ENCODE peak calls at places on chromosomes 7 and 10, in four cellular contexts. M is H9, L is astrocyte, H is GM23338. Y is an unnamed sample. For H3K27me3, the result is how much of the 10 kb centered on the place peaks cover.

GRCh38 chr7:95544174-95544573 is 52.1 kb downstream of the PDK4 start:
- DNase-seq in L (no peak), H (no peak), M (no peak), Y (no peak)

GRCh38 chr10:62719058-62719457 is 85.5 kb upstream of the ADO start:
- DNase-seq in L (no peak), H (no peak), M (no peak), Y (no peak)

GRCh38 chr10:43013065-43013464 is 63.8 kb upstream of the RET start:
- DNase-seq in M (no peak), H (no peak), L (no peak), Y (no peak)

GRCh38 chr10:124354411-124355382 is 64.0 kb downstream of the OAT start:
- DNase-seq in M (peak), H (peak), L (peak), Y (no peak)

GRCh38 chr7:137633133-137633532 is 213.6 kb downstream of the DGKI start:
- DNase-seq in L (no peak), M (no peak), H (no peak), Y (no peak)

GRCh38 chr7:51160411-51160810 is 156.2 kb downstream of the COBL start:
- DNase-seq in H (no peak), L (no peak), M (no peak), Y (no peak)

GRCh38 chr10:55631071-55631654 is 729.9 kb downstream of the ZWINT start:
- DNase-seq in L (peak), H (peak), M (peak), Y (peak)

GRCh38 chr7:132393789-132394261 is 182.4 kb downstream of the PLXNA4 start:
- DNase-seq in L (peak), H (no peak), M (no peak), Y (peak)

GRCh38 chr7:118041336-118041878 is 142.6 kb upstream of the LSM8 start:
- DNase-seq in L (no peak), H (no peak), M (no peak), Y (peak)

GRCh38 chr10:32413513-32413912 is 32.4 kb upstream of the CCDC7 start:
- DNase-seq in L (peak), M (no peak), H (no peak), Y (peak)

GRCh38 chr7:36658603-36659516 is 65.4 kb downstream of the AOAH start:
- DNase-seq in L (peak), H (peak), M (no peak), Y (no peak)

GRCh38 chr10:102163342-102163989 is 11.3 kb downstream of the NOLC1 start:
- DNase-seq in M (no peak), L (no peak), H (no peak), Y (no peak)

DNA sequence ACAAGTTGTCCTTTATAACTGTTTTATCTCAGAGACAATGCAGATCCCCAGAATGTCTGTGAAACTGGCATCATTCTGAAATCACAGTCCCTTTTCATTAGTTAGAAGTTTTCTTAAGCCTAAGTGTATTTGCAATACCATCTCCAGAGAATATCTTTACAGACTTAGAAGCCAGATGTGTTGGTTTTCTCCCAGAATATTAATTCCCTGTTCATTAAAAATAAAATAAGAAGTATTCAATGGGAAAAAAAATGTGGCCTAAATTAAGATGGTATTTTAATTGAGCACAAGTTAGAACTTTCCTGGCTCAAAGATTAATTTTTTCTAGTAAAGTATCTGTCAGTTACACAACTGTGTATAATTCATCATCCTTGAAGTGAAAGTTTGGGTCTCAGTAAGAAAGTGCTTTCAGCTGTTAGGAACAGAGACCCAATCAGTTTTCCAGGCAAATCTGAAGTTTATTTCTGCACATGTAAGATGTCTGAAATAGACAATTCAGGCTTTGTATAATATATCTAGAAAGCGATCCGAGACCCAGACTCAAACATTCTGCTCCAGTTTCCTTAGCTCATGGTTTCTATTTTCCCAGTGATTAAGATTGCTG is 1179.5 kb upstream of the C7orf33 start:
- DNase-seq in M (no peak), L (no peak), H (no peak), Y (no peak)
- H2AFZ ChIP-seq in M (no peak), L (no peak), H (no peak), Y (no peak)

DNA sequence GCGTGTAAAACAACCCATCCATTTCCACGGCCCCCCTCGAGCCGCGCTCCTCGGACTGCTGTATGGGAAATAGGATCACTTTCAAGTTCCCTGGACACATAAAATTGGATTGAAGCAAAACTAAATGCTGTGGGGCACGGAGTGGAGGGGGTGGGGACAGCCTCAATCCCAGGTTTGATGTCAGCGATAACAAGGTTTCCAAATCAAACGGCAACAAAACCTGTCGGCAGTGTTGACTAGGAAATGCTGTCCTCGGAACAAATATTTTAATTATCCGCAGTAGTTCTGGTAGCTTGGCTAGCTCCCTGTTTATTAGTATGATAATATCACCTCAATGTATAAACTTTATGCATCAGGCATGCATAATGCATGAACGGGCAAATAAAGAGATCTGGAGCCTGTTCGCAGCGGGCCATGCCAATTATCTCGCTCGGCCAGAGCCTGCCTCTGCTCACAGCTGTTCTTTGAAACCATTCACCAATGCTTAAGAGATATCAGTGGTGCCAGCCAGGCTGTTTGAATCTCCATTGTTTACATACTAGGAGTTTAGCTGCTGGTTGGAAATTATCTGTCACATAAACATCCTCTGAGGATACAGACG is 161.1 kb downstream of the PAXIP1 start:
- DNase-seq in L (no peak), H (no peak), M (no peak), Y (no peak)
- H3K27me3 ChIP-seq in L (under half), H (under half), M (under half), Y (half or more)

GRCh38 chr10:3975016-3975415 is 190.0 kb upstream of the KLF6 start:
- DNase-seq in M (no peak), H (no peak), L (no peak), Y (no peak)

GRCh38 chr10:3971713-3972112 is 186.7 kb upstream of the KLF6 start:
- DNase-seq in H (no peak), M (no peak), L (no peak), Y (no peak)

GRCh38 chr10:3968727-3969126 is 183.7 kb upstream of the KLF6 start:
- DNase-seq in H (no peak), L (no peak), M (no peak), Y (no peak)

GRCh38 chr10:3972460-3973366 is 187.7 kb upstream of the KLF6 start:
- DNase-seq in L (no peak), H (no peak), M (no peak), Y (no peak)

DNA sequence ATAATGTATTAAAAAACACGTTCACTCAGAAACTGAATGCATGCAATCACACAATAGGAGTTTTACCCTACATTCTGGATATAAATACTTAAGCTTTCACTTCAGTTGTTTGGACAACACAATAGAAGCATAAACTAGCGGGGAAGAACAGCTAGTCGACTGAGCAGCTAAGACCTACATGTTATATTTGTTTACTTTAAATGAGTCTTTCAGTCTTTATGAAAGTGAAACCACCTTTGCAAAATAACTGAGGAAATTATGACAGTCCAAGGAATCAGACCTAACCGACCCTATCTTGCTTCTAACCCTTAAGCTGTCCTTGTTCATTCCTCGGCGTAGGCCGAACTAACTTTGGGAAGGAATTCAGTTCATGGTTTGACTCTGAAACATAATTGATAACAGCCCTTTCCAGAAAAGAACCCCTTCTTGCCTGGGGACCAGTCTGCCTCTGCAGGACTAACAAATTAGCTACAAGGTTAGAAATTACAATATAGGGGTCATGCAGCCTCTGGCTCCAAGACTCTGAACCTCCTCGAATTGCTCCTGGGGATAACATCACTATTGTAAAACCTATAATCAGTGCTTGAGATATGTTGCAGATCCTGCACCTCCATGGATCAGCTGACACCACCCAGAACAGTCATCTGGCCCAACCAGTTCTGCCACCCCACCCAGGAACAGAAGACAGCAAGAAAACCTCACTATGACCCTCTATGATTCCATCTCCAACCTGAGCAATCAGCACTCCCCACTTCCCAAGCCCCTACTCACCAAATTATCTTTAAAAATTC is 185.1 kb upstream of the KLF6 start:
- DNase-seq in H (no peak), L (no peak), M (no peak), Y (peak)
- H2AFZ ChIP-seq in H (no peak), L (no peak), M (no peak), Y (no peak)

GRCh38 chr10:71090801-71091200 is 121.6 kb upstream of the UNC5B start:
- DNase-seq in L (no peak), M (no peak), H (no peak), Y (no peak)
- H3K27me3 ChIP-seq in L (under half), M (under half), H (under half), Y (under half)

GRCh38 chr7:98520356-98520932 is 96.6 kb upstream of the NPTX2 start:
- DNase-seq in M (no peak), L (no peak), H (peak), Y (no peak)

GRCh38 chr7:98521089-98521692 is 95.9 kb upstream of the NPTX2 start:
- DNase-seq in H (no peak), L (no peak), M (no peak), Y (no peak)

GRCh38 chr7:98514211-98515150 is 102.6 kb upstream of the NPTX2 start:
- DNase-seq in M (peak), H (peak), L (no peak), Y (no peak)

GRCh38 chr7:98515201-98515600 is 101.9 kb upstream of the NPTX2 start:
- DNase-seq in L (no peak), M (no peak), H (no peak), Y (no peak)

GRCh38 chr7:98518159-98518947 is 98.7 kb upstream of the NPTX2 start:
- DNase-seq in M (no peak), H (no peak), L (no peak), Y (no peak)
- H2AFZ ChIP-seq in M (no peak), H (no peak), L (no peak), Y (no peak)

GRCh38 chr10:23186697-23187096 is 5.4 kb upstream of the PTF1A start:
- DNase-seq in M (no peak), L (no peak), H (peak), Y (no peak)

GRCh38 chr10:23187155-23187554 is 5.0 kb upstream of the PTF1A start:
- DNase-seq in L (no peak), H (no peak), M (no peak), Y (no peak)

GRCh38 chr10:23186178-23186577 is 5.9 kb upstream of the PTF1A start:
- DNase-seq in H (no peak), L (no peak), M (no peak), Y (no peak)

GRCh38 chr10:23190872-23191763 is 994 bp upstream of the PTF1A start:
- DNase-seq in M (peak), H (peak), L (no peak), Y (no peak)

GRCh38 chr10:23189024-23189423 is 3.1 kb upstream of the PTF1A start:
- DNase-seq in M (no peak), L (no peak), H (no peak), Y (no peak)
- H3K27me3 ChIP-seq in M (half or more), L (under half), H (half or more), Y (under half)

Y was measured in PC-9.